ENCODE peak calls at places on chromosomes 3 and 15, in six cellular contexts. F is GM12865, O is astrocyte, E is AG09309, M is GM12864, S is HFF-Myc. P is an unnamed sample.

GRCh38 chr3:61979645-61980430 is 393.5 kb downstream of the FEZF2 start:
- DNase-seq in E (peak; percentile 8), M (no peak), S (no peak), F (no peak), O (no peak), P (peak; percentile 32)

GRCh38 chr3:113231827-113232253 is 20.5 kb downstream of the BOC start:
- DNase-seq in E (no peak), S (peak; percentile 63), M (no peak), F (no peak), O (peak; percentile 91), P (peak; percentile 65)

GRCh38 chr15:52252781-52253180 is 42.8 kb downstream of the MYO5C start:
- DNase-seq in S (peak; percentile 74), F (no peak), E (peak; percentile 77), M (no peak), O (peak; percentile 94), P (peak; percentile 91)

GRCh38 chr3:188542196-188542595 is 388.2 kb downstream of the LPP start:
- DNase-seq in S (no peak), O (no peak), F (no peak), E (no peak), M (no peak), P (no peak)

GRCh38 chr3:57582470-57583168 is 14.5 kb downstream of the ARF4 start:
- DNase-seq in O (no peak), F (peak; percentile 37), M (no peak), S (no peak), E (no peak), P (no peak)

GRCh38 chr3:42680256-42680655 is 5.1 kb upstream of the KLHL40 start:
- DNase-seq in E (peak; percentile 23), S (no peak), M (no peak), F (no peak), O (peak; percentile 59), P (no peak)

GRCh38 chr15:77528968-77529319 is 103.8 kb downstream of the LINGO1 start:
- DNase-seq in O (no peak), S (no peak), F (no peak), E (no peak), M (no peak), P (no peak)

GRCh38 chr3:112043621-112044201 is 9.2 kb downstream of the TMPRSS7 start:
- DNase-seq in S (peak; percentile 39), M (peak; percentile 7), F (peak; percentile 77), O (peak; percentile 47), E (peak; percentile 28), P (peak; percentile 85)

GRCh38 chr15:76730262-76730661 is 174.9 kb downstream of the SCAPER start:
- DNase-seq in E (peak; percentile 1), S (no peak), M (no peak), F (no peak), O (peak; percentile 17), P (peak; percentile 7)

GRCh38 chr15:77822631-77823230 is 190.0 kb upstream of the LINGO1 start:
- DNase-seq in M (no peak), F (no peak), S (no peak), O (no peak), E (no peak), P (no peak)

GRCh38 chr3:156554515-156554841 is 439 bp downstream of the SSR3 start:
- DNase-seq in O (no peak), F (no peak), E (no peak), S (no peak), M (no peak), P (no peak)

GRCh38 chr3:39289107-39289506 is 9.3 kb upstream of the CX3CR1 start:
- DNase-seq in E (no peak), O (no peak), S (no peak), M (no peak), F (no peak), P (no peak)

GRCh38 chr3:126259411-126260391 is 79.3 kb upstream of the ALDH1L1 start:
- DNase-seq in F (peak; percentile 12), O (no peak), S (no peak), E (no peak), M (no peak), P (peak; percentile 32)
- TF ChIP-seq CTCF in F (peak; percentile 32), O (peak; percentile 29), S (peak; percentile 44), E (peak; percentile 74), M (peak; percentile 44), P (peak; percentile 54)

GRCh38 chr3:194854290-194855024 is 168.8 kb downstream of the FAM43A start:
- DNase-seq in O (no peak), S (no peak), F (no peak), M (no peak), E (no peak), P (no peak)

GRCh38 chr3:194852836-194853508 is 167.3 kb downstream of the FAM43A start:
- DNase-seq in S (no peak), F (no peak), O (no peak), E (no peak), M (no peak), P (no peak)

GRCh38 chr3:194851941-194852340 is 166.3 kb downstream of the FAM43A start:
- DNase-seq in S (no peak), F (no peak), M (no peak), O (no peak), E (no peak), P (no peak)

GRCh38 chr3:194851254-194851653 is 165.6 kb downstream of the FAM43A start:
- DNase-seq in M (no peak), S (no peak), O (no peak), F (no peak), E (no peak), P (no peak)

GRCh38 chr3:194852345-194852744 is 166.7 kb downstream of the FAM43A start:
- DNase-seq in E (no peak), F (no peak), M (no peak), O (no peak), S (no peak), P (no peak)
- TF ChIP-seq CTCF in E (no peak), F (no peak), M (no peak), O (no peak), S (no peak), P (no peak)

GRCh38 chr3:197458179-197458707 is 97.5 kb downstream of the BDH1 start:
- DNase-seq in S (no peak), O (no peak), M (no peak), F (peak; percentile 16), E (no peak), P (peak; percentile 25)
- TF ChIP-seq CTCF in S (peak; percentile 46), O (peak; percentile 42), M (peak; percentile 86), F (peak; percentile 19), E (peak; percentile 18), P (peak; percentile 31)

GRCh38 chr15:25136119-25136518 is 181.3 kb downstream of the SNRPN start:
- DNase-seq in E (no peak), O (no peak), M (no peak), F (no peak), S (no peak), P (peak; percentile 32)
- TF ChIP-seq CTCF in E (peak; percentile 27), O (peak; percentile 17), M (peak; percentile 13), F (no peak), S (peak; percentile 12), P (peak; percentile 41)

DNA sequence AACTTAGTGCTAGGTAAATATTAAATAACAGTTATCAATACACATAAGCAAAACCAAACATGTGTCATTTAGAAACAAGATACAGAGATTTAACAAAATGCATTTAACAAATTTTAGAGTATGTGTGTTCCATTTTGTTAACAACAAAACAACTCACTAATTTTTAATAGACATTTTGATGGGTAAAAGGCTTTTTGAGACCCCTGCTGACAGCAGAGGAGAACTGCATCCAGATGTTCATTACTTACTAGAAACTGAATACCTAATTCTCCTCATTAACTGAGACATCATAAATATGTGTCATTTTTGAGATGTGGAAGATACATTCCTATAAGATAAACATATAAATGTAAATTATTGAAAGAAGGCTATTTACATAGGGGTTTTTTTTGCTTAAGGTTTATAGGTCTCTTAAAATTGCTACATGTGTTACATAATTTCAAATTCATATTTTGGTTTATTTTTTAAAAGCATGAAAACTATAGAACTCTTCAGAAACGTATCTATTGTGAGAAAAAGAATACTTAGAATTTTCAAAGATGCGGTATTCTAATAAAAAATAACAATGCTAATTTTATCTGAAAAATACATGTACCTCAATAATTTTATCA is 1009.8 kb downstream of the TUSC7 start:
- DNase-seq in E (no peak), S (no peak), M (no peak), F (peak; percentile 11), O (no peak), P (peak; percentile 49)
- TF ChIP-seq CTCF in E (peak; percentile 60), S (peak; percentile 67), M (peak; percentile 70), F (peak; percentile 56), O (peak; percentile 85), P (peak; percentile 89)

GRCh38 chr15:69806287-69806915 is 291.3 kb downstream of the TLE3 start:
- DNase-seq in S (no peak), E (no peak), F (no peak), M (no peak), O (no peak), P (no peak)
- TF ChIP-seq CTCF in S (no peak), E (no peak), F (no peak), M (no peak), O (no peak), P (no peak)

GRCh38 chr3:52892625-52893311 is 4.6 kb downstream of the STIMATE start:
- DNase-seq in E (no peak), O (no peak), F (peak; percentile 66), S (no peak), M (peak; percentile 61), P (peak; percentile 60)
- TF ChIP-seq CTCF in E (peak; percentile 32), O (no peak), F (no peak), S (no peak), M (peak; percentile 63), P (no peak)

GRCh38 chr3:47251689-47252088 is 30.9 kb downstream of the KIF9 start:
- DNase-seq in F (no peak), M (no peak), O (no peak), S (no peak), E (no peak), P (no peak)

GRCh38 chr3:47247131-47248064 is 35.2 kb downstream of the KIF9 start:
- DNase-seq in S (no peak), F (no peak), E (no peak), M (no peak), O (no peak), P (no peak)

GRCh38 chr3:47245271-47245670 is 37.3 kb downstream of the KIF9 start:
- DNase-seq in M (no peak), F (no peak), S (no peak), O (no peak), E (no peak), P (no peak)

GRCh38 chr3:47244531-47245100 is 38.0 kb downstream of the KIF9 start:
- DNase-seq in E (no peak), O (no peak), S (no peak), M (no peak), F (no peak), P (no peak)

GRCh38 chr3:47250309-47251060 is 32.1 kb downstream of the KIF9 start:
- DNase-seq in S (no peak), E (no peak), O (no peak), F (peak; percentile 23), M (no peak), P (peak; percentile 49)
- TF ChIP-seq CTCF in S (peak; percentile 48), E (peak; percentile 48), O (peak; percentile 22), F (peak; percentile 34), M (peak; percentile 38), P (peak; percentile 38)

P was measured in fibroblast of pulmonary artery.